ENCODE peak calls at places on chromosomes 4 and X, in five cellular contexts. F, A, N, B and S are unnamed samples.

GRCh38 chr4:10891866-10892265 is 207.3 kb upstream of the CLNK start:
- DNase-seq in F (no peak), A (no peak), N (no peak), B (no peak), S (no peak)

GRCh38 chr4:65645185-65645584 is 25.1 kb downstream of the EPHA5 start:
- DNase-seq in F (peak; percentile 72), A (no peak), N (no peak), B (no peak), S (no peak)

GRCh38 chrX:40420899-40421729 is 159.7 kb upstream of the ATP6AP2 start:
- DNase-seq in F (peak; percentile 22), A (no peak), N (no peak), B (peak; percentile 53), S (no peak)

GRCh38 chrX:15143050-15143824 is 126.6 kb downstream of the ASB9 start:
- DNase-seq in F (peak; percentile 37), A (peak; percentile 34), N (no peak), B (peak; percentile 0), S (peak; percentile 66)

GRCh38 chr4:186021461-186022167 is 47.3 kb upstream of the TLR3 start:
- DNase-seq in F (peak; percentile 50), A (no peak), N (no peak), B (peak; percentile 36), S (no peak)

GRCh38 chrX:8462488-8462887 is 2.1 kb upstream of the VCX3B start:
- DNase-seq in F (no peak), A (no peak), N (no peak), B (no peak), S (no peak)

GRCh38 chrX:93868289-93868985 is 194.4 kb downstream of the FAM133A start:
- DNase-seq in F (no peak), A (no peak), N (no peak), B (no peak), S (no peak)

GRCh38 chr4:10403633-10404445 is 53.4 kb downstream of the ZNF518B start:
- DNase-seq in F (peak; percentile 39), A (no peak), N (no peak), B (no peak), S (peak; percentile 11)

GRCh38 chr4:88378691-88379559 is at the start of gene HERC6:
- DNase-seq in F (peak; percentile 88), A (peak; percentile 88), N (peak; percentile 89), B (peak; percentile 60), S (peak; percentile 83)

GRCh38 chr4:105145059-105145912 is 1.4 kb upstream of the TET2 start:
- DNase-seq in F (peak; percentile 46), A (no peak), N (no peak), B (no peak), S (no peak)